ENCODE peak calls at places on chromosomes 2 and 18, in five cellular contexts. M is heart right ventricle, R is astrocyte of the cerebellum, U is fibroblast of lung, I is cardiac fibroblast. V is an unnamed sample.

GRCh38 chr18:22467760-22468553 is 50.2 kb upstream of the CTAGE1 start:
- DNase-seq in M (no peak), R (peak), U (peak), I (peak), V (no peak)

GRCh38 chr2:37848451-37848850 is 76.6 kb upstream of the RMDN2 start:
- DNase-seq in M (no peak), R (no peak), U (no peak), I (no peak), V (no peak)

GRCh38 chr18:58051765-58052460 is 7.9 kb downstream of the NEDD4L start:
- DNase-seq in M (no peak), R (no peak), U (peak), I (peak), V (no peak)

GRCh38 chr2:218387369-218388194 is 5.5 kb downstream of the SLC11A1 start:
- DNase-seq in M (peak), R (peak), U (peak), I (peak), V (no peak)

GRCh38 chr2:200252661-200253067 is 53.8 kb upstream of the SPATS2L start:
- DNase-seq in M (peak), R (no peak), U (peak), I (peak), V (no peak)

GRCh38 chr18:77102246-77103040 is 30.1 kb downstream of the MBP start:
- DNase-seq in M (no peak), R (peak), U (peak), I (peak), V (peak)

GRCh38 chr2:165766326-165766927 is 27.6 kb downstream of the GALNT3 start:
- DNase-seq in M (no peak), R (no peak), U (no peak), I (no peak), V (no peak)

GRCh38 chr2:4047961-4048891 is 344.9 kb downstream of the DCDC2C start:
- DNase-seq in M (no peak), R (no peak), U (no peak), I (peak), V (no peak)

GRCh38 chr2:84481702-84482101 is 22.6 kb upstream of the SUCLG1 start:
- DNase-seq in M (no peak), R (no peak), U (peak), I (peak), V (no peak)

GRCh38 chr2:14616342-14616741 is 16.2 kb upstream of the LRATD1 start:
- DNase-seq in M (no peak), R (peak), U (peak), I (no peak), V (peak)

GRCh38 chr2:17506736-17507616 is 11.3 kb downstream of the RAD51AP2 start:
- DNase-seq in M (no peak), R (no peak), U (peak), I (peak), V (no peak)

GRCh38 chr2:132668986-132669853 is 785 bp downstream of the LYPD1 start:
- DNase-seq in M (no peak), R (no peak), U (peak), I (peak), V (no peak)

GRCh38 chr2:144132357-144132756 is 387.6 kb downstream of the ZEB2 start:
- DNase-seq in M (no peak), R (no peak), U (peak), I (peak), V (no peak)

GRCh38 chr2:72745679-72746368 is 80.0 kb downstream of the EXOC6B start:
- DNase-seq in M (peak), R (peak), U (peak), I (peak), V (no peak)

GRCh38 chr2:135043345-135043744 is 3.9 kb downstream of the MAP3K19 start:
- DNase-seq in M (no peak), R (no peak), U (no peak), I (peak), V (no peak)

GRCh38 chr18:34492652-34493051 is 217.4 kb upstream of the DTNA start:
- DNase-seq in M (no peak), R (no peak), U (peak), I (peak), V (no peak)

GRCh38 chr2:28048341-28048740 is 157.8 kb downstream of the BABAM2 start:
- DNase-seq in M (no peak), R (no peak), U (peak), I (peak), V (no peak)

GRCh38 chr18:59416818-59417217 is 57.8 kb upstream of the LMAN1 start:
- DNase-seq in M (no peak), R (no peak), U (no peak), I (peak), V (no peak)

GRCh38 chr2:241495172-241496002 is 13.0 kb downstream of the STK25 start:
- DNase-seq in M (no peak), R (no peak), U (no peak), I (no peak), V (no peak)

GRCh38 chr2:29865512-29865911 is 55.9 kb downstream of the ALK start:
- DNase-seq in M (no peak), R (no peak), U (no peak), I (no peak), V (no peak)

GRCh38 chr2:126275093-126275492 is 380.9 kb upstream of the GYPC start:
- DNase-seq in M (no peak), R (no peak), U (no peak), I (no peak), V (no peak)

GRCh38 chr18:55508637-55509036 is 79.4 kb downstream of the TCF4 start:
- DNase-seq in M (no peak), R (no peak), U (no peak), I (no peak), V (no peak)

GRCh38 chr2:73172963-73173362 is 29.4 kb upstream of the NOTO start:
- DNase-seq in M (no peak), R (no peak), U (peak), I (no peak), V (no peak)

GRCh38 chr2:15043336-15044058 is 411.0 kb downstream of the LRATD1 start:
- DNase-seq in M (no peak), R (no peak), U (peak), I (no peak), V (peak)

GRCh38 chr2:216245391-216245790 is 126.9 kb downstream of the MARCHF4 start:
- DNase-seq in M (no peak), R (no peak), U (no peak), I (no peak), V (no peak)

GRCh38 chr18:70419526-70419925 is 130.7 kb downstream of the SOCS6 start:
- DNase-seq in M (no peak), R (no peak), U (peak), I (peak), V (peak)

GRCh38 chr18:27995770-27996502 is 181.0 kb downstream of the CDH2 start:
- DNase-seq in M (no peak), R (no peak), U (no peak), I (no peak), V (no peak)

GRCh38 chr18:77063256-77063655 is 69.3 kb downstream of the MBP start:
- DNase-seq in M (no peak), R (peak), U (peak), I (peak), V (no peak)

GRCh38 chr2:176281267-176281666 is 12.0 kb downstream of the MTX2 start:
- DNase-seq in M (no peak), R (peak), U (peak), I (peak), V (no peak)

GRCh38 chr2:85797959-85798358 is 44.2 kb downstream of the ATOH8 start:
- DNase-seq in M (no peak), R (no peak), U (no peak), I (peak), V (no peak)

GRCh38 chr2:216413882-216414281 is 1.6 kb downstream of the SMARCAL1 start:
- DNase-seq in M (no peak), R (no peak), U (no peak), I (no peak), V (no peak)

GRCh38 chr2:19244460-19245363 is 113.7 kb downstream of the OSR1 start:
- DNase-seq in M (no peak), R (no peak), U (no peak), I (peak), V (no peak)

GRCh38 chr2:174485763-174486613 is 841 bp downstream of the GPR155 start:
- DNase-seq in M (peak), R (no peak), U (peak), I (peak), V (no peak)

GRCh38 chr2:72057308-72057707 is 90.4 kb downstream of the CYP26B1 start:
- DNase-seq in M (no peak), R (no peak), U (no peak), I (no peak), V (no peak)

GRCh38 chr2:98801286-98801685 is 70.4 kb upstream of the MGAT4A start:
- DNase-seq in M (no peak), R (no peak), U (no peak), I (no peak), V (no peak)

GRCh38 chr2:209574515-209574914 is 150.7 kb downstream of the MAP2 start:
- DNase-seq in M (no peak), R (no peak), U (no peak), I (no peak), V (no peak)

GRCh38 chr2:3493610-3493997 is 25.7 kb downstream of the ADI1 start:
- DNase-seq in M (peak), R (no peak), U (peak), I (peak), V (peak)

GRCh38 chr2:183490930-183491329 is 366.7 kb downstream of the NUP35 start:
- DNase-seq in M (no peak), R (peak), U (peak), I (peak), V (peak)

GRCh38 chr2:236858661-236859060 is 227.0 kb upstream of the COPS8 start:
- DNase-seq in M (no peak), R (no peak), U (no peak), I (no peak), V (no peak)

GRCh38 chr18:48436907-48437306 is 27.7 kb upstream of the ZBTB7C start:
- DNase-seq in M (no peak), R (no peak), U (no peak), I (no peak), V (no peak)

GRCh38 chr2:61138859-61139258 is 23.1 kb upstream of the C2orf74 start:
- DNase-seq in M (no peak), R (no peak), U (no peak), I (no peak), V (no peak)

GRCh38 chr2:61134141-61134540 is 27.8 kb upstream of the C2orf74 start:
- DNase-seq in M (no peak), R (peak), U (peak), I (no peak), V (no peak)

GRCh38 chr2:61141151-61141550 is 20.8 kb upstream of the C2orf74 start:
- DNase-seq in M (no peak), R (no peak), U (no peak), I (no peak), V (no peak)

DNA sequence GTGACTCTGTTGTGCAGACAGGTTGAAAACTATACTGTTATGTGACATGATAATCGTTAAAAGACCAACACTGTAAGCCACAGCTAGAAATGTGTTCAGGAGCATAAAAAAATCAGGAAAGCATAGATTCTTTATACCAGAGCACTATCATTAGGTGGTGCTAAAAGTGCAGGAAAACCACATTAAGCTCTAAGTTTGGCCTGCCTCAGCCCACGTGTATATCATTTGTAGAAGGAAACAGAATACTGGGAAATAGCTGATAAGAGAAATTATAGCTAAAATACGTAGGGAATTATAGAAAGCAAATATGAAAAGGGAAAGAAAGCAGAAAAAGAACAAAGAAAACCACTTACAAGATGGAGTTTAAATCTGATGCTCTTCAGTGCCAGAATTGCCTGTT is 26.5 kb upstream of the C2orf74 start:
- DNase-seq in M (no peak), R (peak), U (peak), I (peak), V (peak)
- TF ChIP-seq CTCF in M (no peak), R (peak), U (peak), I (peak), V (peak)

DNA sequence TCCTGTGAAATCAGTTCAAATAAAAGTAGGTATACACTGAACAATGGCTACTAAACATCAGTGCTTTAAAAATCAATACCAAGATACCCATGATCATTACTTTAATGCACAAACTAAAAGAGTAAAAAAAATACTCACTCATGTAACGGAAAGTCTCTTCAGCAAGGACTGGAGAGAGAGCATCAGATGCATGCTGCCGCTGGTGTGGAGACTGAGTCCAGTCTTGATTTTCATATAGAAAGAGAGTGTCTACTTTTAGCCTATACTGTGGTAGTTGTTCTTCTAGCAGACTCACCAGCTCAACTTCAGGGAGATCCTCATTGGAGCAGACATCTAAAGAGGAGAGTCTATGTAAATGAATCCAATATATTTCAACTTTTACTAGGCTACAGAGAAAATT is 44.0 kb downstream of the TRAK2 start:
- DNase-seq in M (no peak), R (no peak), U (no peak), I (no peak), V (no peak)
- H3K4me3 ChIP-seq in M (peak), R (no peak), U (no peak), I (no peak), V (peak)

DNA sequence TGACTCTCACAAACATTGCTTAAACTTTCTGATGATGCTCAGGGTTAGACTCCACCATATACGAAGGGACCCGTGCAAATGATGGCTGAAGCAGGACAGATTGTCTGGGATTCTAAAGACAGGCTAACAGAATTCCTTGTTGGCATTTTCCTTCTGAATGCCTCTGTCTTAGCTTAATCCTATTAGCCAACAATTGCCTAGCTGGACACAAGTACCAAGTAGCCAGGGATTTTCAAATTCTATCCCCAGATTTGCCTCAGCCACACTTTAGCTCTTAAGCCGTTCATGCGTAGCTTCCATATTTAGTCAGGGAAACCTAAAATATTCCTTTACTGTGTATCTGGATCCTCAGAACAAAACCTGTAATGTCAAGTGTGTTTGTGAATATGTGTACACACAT is 40.0 kb downstream of the COL4A3 start:
- DNase-seq in M (no peak), R (no peak), U (no peak), I (no peak), V (peak)
- TF ChIP-seq CTCF in M (no peak), R (no peak), U (no peak), I (no peak), V (no peak)

DNA sequence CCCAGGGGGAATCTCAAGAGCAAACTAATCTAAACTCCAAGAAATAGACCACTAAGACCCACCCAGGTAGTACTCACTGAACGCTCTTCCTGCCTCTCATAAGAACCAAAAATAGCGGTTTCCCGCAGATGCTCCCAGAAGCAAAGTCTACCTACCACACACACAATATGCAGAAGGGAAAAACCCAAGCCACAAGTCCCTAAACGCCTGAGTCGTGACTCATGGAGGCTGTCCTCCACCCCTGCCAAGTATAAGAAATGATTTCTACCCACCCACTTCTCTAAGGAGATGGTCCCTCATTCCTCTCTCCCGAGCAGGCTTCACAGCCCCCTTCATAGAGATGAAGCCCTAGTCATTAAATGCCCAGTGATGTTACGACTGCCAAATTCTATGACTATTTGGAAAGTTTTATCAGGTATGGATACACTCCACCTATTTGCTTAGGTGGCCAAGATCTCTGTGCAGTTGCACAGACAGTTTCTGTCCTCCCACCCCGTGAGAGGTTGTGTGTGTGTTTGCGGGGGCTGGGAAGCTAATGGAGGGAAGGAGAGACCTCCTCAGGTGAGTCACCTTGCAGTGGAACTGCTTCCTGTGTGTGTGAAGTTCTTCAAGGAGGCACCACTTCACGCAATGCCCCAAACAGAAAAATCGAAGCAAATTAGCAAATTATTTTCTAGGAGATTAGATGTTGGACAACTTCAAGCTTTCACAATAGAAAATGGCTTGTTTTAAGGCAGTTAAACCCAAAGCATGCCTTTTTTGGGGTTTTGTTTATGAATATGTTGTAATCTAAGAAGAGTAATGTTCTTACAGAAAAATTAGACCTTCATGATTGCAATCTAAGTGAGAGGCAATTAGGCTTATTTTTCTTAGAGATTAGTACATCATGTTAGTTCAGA is 175.1 kb downstream of the TGIF1 start:
- DNase-seq in M (no peak), R (peak), U (peak), I (peak), V (peak)
- H3K4me3 ChIP-seq in M (no peak), R (no peak), U (peak), I (peak), V (peak)

DNA sequence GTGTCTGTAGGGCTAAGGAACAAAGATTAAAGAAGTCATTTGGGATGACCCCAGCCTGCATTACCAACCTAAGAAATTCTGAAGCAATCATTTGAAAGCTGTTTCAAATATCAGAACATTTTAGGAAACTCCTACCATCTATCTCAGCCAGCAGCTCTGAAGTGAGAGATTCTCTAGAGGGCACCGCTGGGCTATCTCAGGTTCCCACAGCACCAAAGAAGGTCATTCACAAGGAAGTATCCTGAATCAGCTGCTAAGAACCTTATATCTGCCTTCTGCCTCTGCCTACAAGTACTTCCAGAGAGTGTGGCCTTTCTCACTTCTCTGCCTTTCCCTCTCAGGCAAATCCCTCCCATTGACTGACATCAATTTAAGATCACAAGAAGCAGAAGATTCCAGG is 13.4 kb upstream of the EVA1A start:
- DNase-seq in M (no peak), R (no peak), U (no peak), I (no peak), V (no peak)
- TF ChIP-seq CTCF in M (no peak), R (peak), U (no peak), I (no peak), V (no peak)